ENCODE peak calls at places on chromosome 5, in seven cellular contexts. V, X, J, G, Q, E and F are unnamed samples.

GRCh38 chr5:151115272-151115905 is 34.6 kb upstream of the TNIP1 start:
- DNase-seq in Q (peak), X (peak), V (peak), E (peak), J (peak), G (peak), F (peak)

GRCh38 chr5:61416410-61416809 is 84.4 kb downstream of the ZSWIM6 start:
- DNase-seq in E (no peak), Q (no peak), G (no peak), V (no peak), J (no peak), X (no peak), F (no peak)

GRCh38 chr5:95959964-95960801 is 1.5 kb downstream of the ELL2 start:
- DNase-seq in E (no peak), G (peak), X (peak), Q (no peak), V (no peak), J (no peak), F (no peak)

GRCh38 chr5:150307617-150308426 is 5.1 kb upstream of the ARSI start:
- DNase-seq in J (no peak), V (no peak), G (no peak), E (no peak), X (no peak), Q (no peak), F (no peak)

GRCh38 chr5:175321927-175322532 is 122.0 kb downstream of the DRD1 start:
- DNase-seq in J (no peak), G (peak), V (no peak), X (peak), Q (no peak), E (no peak), F (no peak)

GRCh38 chr5:33261305-33261704 is 179.5 kb upstream of the TARS1 start:
- DNase-seq in V (no peak), E (no peak), X (no peak), G (peak), J (no peak), Q (no peak), F (no peak)

GRCh38 chr5:135509995-135510394 is 25.8 kb downstream of the NEUROG1 start:
- DNase-seq in E (no peak), G (no peak), X (no peak), Q (no peak), V (no peak), J (no peak), F (no peak)

GRCh38 chr5:6680922-6681321 is 32.3 kb upstream of the TENT4A start:
- DNase-seq in V (no peak), E (no peak), Q (no peak), J (no peak), X (no peak), G (no peak), F (no peak)

GRCh38 chr5:35921930-35922329 is 16.5 kb downstream of the CAPSL start:
- DNase-seq in X (no peak), V (no peak), Q (no peak), G (no peak), E (no peak), J (no peak), F (no peak)

GRCh38 chr5:180331647-180331950 is 21.5 kb downstream of the GFPT2 start:
- DNase-seq in J (no peak), E (no peak), Q (no peak), V (peak), G (peak), X (no peak), F (peak)

GRCh38 chr5:86986837-86987236 is 280.8 kb upstream of the RASA1 start:
- DNase-seq in X (no peak), J (no peak), Q (no peak), G (peak), E (no peak), V (no peak), F (no peak)

GRCh38 chr5:2642684-2643325 is 108.7 kb downstream of the IRX2 start:
- DNase-seq in X (no peak), V (no peak), J (no peak), Q (no peak), G (no peak), E (no peak), F (no peak)

GRCh38 chr5:91245871-91246270 is 137.2 kb downstream of the ARRDC3 start:
- DNase-seq in E (no peak), Q (no peak), G (peak), X (no peak), V (no peak), J (no peak), F (no peak)

GRCh38 chr5:146130440-146131045 is 25.2 kb upstream of the PLAC8L1 start:
- DNase-seq in Q (no peak), X (peak), E (no peak), G (peak), J (no peak), V (no peak), F (no peak)

GRCh38 chr5:117249086-117249815 is 674.6 kb upstream of the SEMA6A start:
- DNase-seq in E (no peak), V (no peak), J (no peak), Q (no peak), G (no peak), X (no peak), F (no peak)

GRCh38 chr5:112586596-112587062 is 151.1 kb upstream of the APC start:
- DNase-seq in J (no peak), V (no peak), Q (no peak), G (no peak), E (no peak), X (no peak), F (no peak)

GRCh38 chr5:4994994-4995393 is 145.1 kb upstream of the ADAMTS16 start:
- DNase-seq in E (no peak), V (no peak), X (no peak), G (peak), Q (no peak), J (no peak), F (no peak)

GRCh38 chr5:141850183-141850768 is 27.9 kb downstream of the PCDH1 start:
- DNase-seq in G (peak), J (no peak), X (peak), Q (no peak), E (no peak), V (no peak), F (no peak)

GRCh38 chr5:14266171-14266570 is 123.0 kb downstream of the TRIO start:
- DNase-seq in Q (no peak), X (no peak), G (peak), J (no peak), V (no peak), E (no peak), F (no peak)

GRCh38 chr5:52702877-52703276 is 84.8 kb upstream of the ITGA1 start:
- DNase-seq in V (no peak), J (no peak), X (no peak), G (peak), Q (no peak), E (no peak), F (no peak)

GRCh38 chr5:60763061-60763460 is 63.1 kb upstream of the DEPDC1B start:
- DNase-seq in E (no peak), X (no peak), V (no peak), J (no peak), G (no peak), Q (no peak), F (no peak)

GRCh38 chr5:83270311-83270710 is 193.0 kb downstream of the XRCC4 start:
- DNase-seq in G (no peak), Q (no peak), J (no peak), V (no peak), X (no peak), E (no peak), F (no peak)

GRCh38 chr5:56981906-56982305 is 30.0 kb upstream of the MIER3 start:
- DNase-seq in E (no peak), X (no peak), J (no peak), Q (no peak), V (no peak), G (no peak), F (no peak)

GRCh38 chr5:32420506-32420905 is 24.0 kb downstream of the ZFR start:
- DNase-seq in V (no peak), G (peak), E (no peak), X (no peak), J (no peak), Q (no peak), F (no peak)

GRCh38 chr5:77984587-77984986 is 208.4 kb upstream of the TBCA start:
- DNase-seq in X (no peak), J (no peak), Q (no peak), V (no peak), G (no peak), E (no peak), F (no peak)

GRCh38 chr5:2909035-2909434 is 157.6 kb upstream of the IRX2 start:
- DNase-seq in X (no peak), J (no peak), E (no peak), G (no peak), Q (no peak), V (no peak), F (no peak)

GRCh38 chr5:50709471-50709870 is 43.0 kb downstream of the PARP8 start:
- DNase-seq in G (peak), Q (no peak), X (no peak), E (no peak), V (no peak), J (no peak), F (no peak)

GRCh38 chr5:14322437-14323187 is 179.5 kb downstream of the TRIO start:
- DNase-seq in X (no peak), J (no peak), G (peak), Q (no peak), E (no peak), V (no peak), F (no peak)

GRCh38 chr5:129852747-129853352 is 51.4 kb upstream of the CHSY3 start:
- DNase-seq in E (peak), V (peak), J (peak), Q (peak), X (peak), G (peak), F (peak)

GRCh38 chr5:135156715-135157404 is 122.8 kb upstream of the PITX1 start:
- DNase-seq in E (no peak), V (no peak), Q (no peak), G (no peak), J (no peak), X (no peak), F (no peak)

GRCh38 chr5:124456244-124456643 is 290.2 kb downstream of the ZNF608 start:
- DNase-seq in G (peak), X (no peak), V (no peak), Q (no peak), J (no peak), E (no peak), F (no peak)

GRCh38 chr5:164145458-164145857 is 640.0 kb downstream of the MAT2B start:
- DNase-seq in X (no peak), E (no peak), J (no peak), Q (no peak), G (no peak), V (no peak), F (no peak)

GRCh38 chr5:29561564-29561963 is 1631.9 kb upstream of the CDH6 start:
- DNase-seq in G (no peak), V (no peak), E (no peak), Q (no peak), X (no peak), J (no peak), F (no peak)
- H3K27ac ChIP-seq in G (no peak), V (no peak), E (no peak), Q (no peak), X (no peak), J (no peak), F (no peak)

GRCh38 chr5:138831703-138832102 is 43.4 kb downstream of the LRRTM2 start:
- DNase-seq in J (no peak), Q (no peak), G (peak), X (no peak), E (no peak), V (no peak), F (no peak)

GRCh38 chr5:138832218-138832617 is 42.9 kb downstream of the LRRTM2 start:
- DNase-seq in V (no peak), X (no peak), Q (no peak), E (no peak), J (no peak), G (peak), F (no peak)

GRCh38 chr5:138829341-138829740 is 45.8 kb downstream of the LRRTM2 start:
- DNase-seq in V (no peak), J (no peak), E (no peak), G (peak), X (no peak), Q (no peak), F (no peak)

GRCh38 chr5:138833726-138834480 is 41.2 kb downstream of the LRRTM2 start:
- DNase-seq in X (no peak), Q (no peak), E (no peak), J (no peak), V (no peak), G (no peak), F (no peak)

GRCh38 chr5:138833095-138833494 is 42.0 kb downstream of the LRRTM2 start:
- DNase-seq in Q (no peak), G (no peak), J (no peak), X (no peak), E (no peak), V (no peak), F (no peak)
- H3K27ac ChIP-seq in Q (no peak), G (no peak), J (no peak), X (no peak), E (no peak), V (no peak), F (no peak)

DNA sequence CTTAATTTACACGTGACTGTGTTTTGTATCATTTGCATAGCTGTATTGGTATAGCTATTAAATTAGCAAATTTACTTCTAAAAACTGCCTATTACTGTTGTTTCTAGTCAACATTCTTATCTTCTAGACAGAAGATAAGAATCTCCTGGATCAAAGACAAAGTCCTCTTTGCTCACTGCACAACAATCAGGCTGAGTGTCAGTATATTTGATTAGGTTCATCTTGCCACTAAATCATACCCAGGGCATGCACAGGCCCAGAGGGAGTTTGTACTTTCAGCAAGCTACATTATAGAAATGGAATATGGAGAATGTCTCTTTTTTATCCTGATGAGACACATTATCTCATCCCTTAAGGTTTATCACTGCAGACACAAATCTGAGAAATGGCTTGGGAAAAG is 579.1 kb downstream of the SLCO4C1 start:
- DNase-seq in J (no peak), G (no peak), X (no peak), Q (no peak), V (no peak), E (no peak), F (no peak)
- H3K27ac ChIP-seq in J (no peak), G (no peak), X (no peak), Q (no peak), V (no peak), E (no peak), F (no peak)

GRCh38 chr5:121982089-121982488 is 20.3 kb downstream of the SRFBP1 start:
- DNase-seq in X (no peak), Q (no peak), V (no peak), E (no peak), G (no peak), J (no peak), F (no peak)
- H3K27ac ChIP-seq in X (no peak), Q (no peak), V (peak), E (no peak), G (no peak), J (no peak), F (no peak)

GRCh38 chr5:58148366-58148765 is 311.5 kb downstream of the PLK2 start:
- DNase-seq in E (no peak), V (no peak), G (no peak), J (no peak), X (no peak), Q (no peak), F (no peak)
- H3K27ac ChIP-seq in E (no peak), V (no peak), G (no peak), J (no peak), X (no peak), Q (no peak), F (no peak)

DNA sequence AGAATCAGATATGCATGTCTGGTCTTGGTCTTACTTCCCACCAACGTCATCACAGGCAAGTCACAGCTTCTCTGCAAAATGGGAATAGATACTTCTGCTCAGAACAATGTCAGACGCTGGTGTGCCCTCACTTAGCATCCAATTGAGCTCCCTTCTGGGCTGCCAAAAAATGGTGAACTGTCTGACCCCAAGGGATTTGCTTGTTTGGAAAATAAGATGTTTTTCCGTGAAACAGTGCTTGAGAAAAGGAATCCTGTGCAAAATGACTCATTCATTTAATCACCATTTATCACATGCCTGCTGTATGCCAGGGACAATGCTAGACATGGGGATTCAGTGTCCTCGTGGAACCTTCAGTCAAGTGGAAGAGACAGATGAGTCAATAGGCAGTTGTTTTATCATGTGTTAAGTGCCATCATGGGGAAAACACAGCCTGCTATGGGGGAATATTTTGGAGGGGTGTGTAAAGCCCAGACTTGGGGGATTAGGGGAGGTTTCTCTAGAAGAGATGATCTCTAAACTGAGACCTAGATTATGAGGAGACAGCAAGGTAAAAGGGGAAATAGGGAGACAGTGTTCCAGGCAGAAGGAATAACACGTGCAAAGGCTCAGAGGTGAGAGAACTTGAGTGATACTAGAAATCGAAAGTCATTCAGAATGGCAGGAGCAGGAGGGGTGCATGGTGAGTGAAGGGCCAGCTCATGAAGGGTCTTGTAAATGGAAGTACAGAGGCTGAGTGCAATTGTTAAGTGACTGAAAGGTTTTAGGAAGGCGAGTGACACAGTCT is 3.8 kb downstream of the NIPAL4 start:
- DNase-seq in V (no peak), E (no peak), J (no peak), X (no peak), Q (no peak), G (peak), F (no peak)
- H3K27ac ChIP-seq in V (no peak), E (peak), J (no peak), X (no peak), Q (no peak), G (peak), F (no peak)